ENCODE peak calls at places on chromosomes 2 and 18, in four cellular contexts. J, N, C and H are unnamed samples.
A peak's percentile ranks its signal among the peaks of the same experiment; 100 is the strongest.

GRCh38 chr2:173002751-173003541 is 72.7 kb upstream of the MAP3K20 start:
- DNase-seq in J (no peak), N (no peak), C (no peak), H (no peak)

GRCh38 chr2:203759692-203760365 is 53.4 kb downstream of the CD28 start:
- DNase-seq in J (no peak), N (no peak), C (no peak), H (no peak)

GRCh38 chr2:158211516-158211915 is 109.8 kb downstream of the UPP2 start:
- DNase-seq in J (no peak), N (no peak), C (no peak), H (no peak)

GRCh38 chr2:47088371-47089082 is 66.6 kb downstream of the STPG4 start:
- DNase-seq in J (no peak), N (no peak), C (peak; percentile 87), H (no peak)

GRCh38 chr2:101124684-101125366 is 26.4 kb downstream of the TBC1D8 start:
- DNase-seq in J (peak; percentile 85), N (peak; percentile 84), C (no peak), H (no peak)

GRCh38 chr2:151029406-151030157 is 232.1 kb downstream of the RBM43 start:
- DNase-seq in J (no peak), N (no peak), C (no peak), H (no peak)

GRCh38 chr18:75377975-75378673 is 49.4 kb downstream of the SMIM21 start:
- DNase-seq in J (no peak), N (no peak), C (no peak), H (no peak)

GRCh38 chr2:55460562-55460961 is 40.9 kb upstream of the CCDC88A start:
- DNase-seq in J (no peak), N (no peak), C (no peak), H (no peak)

GRCh38 chr18:46319793-46320192 is 215.6 kb downstream of the HAUS1 start:
- DNase-seq in J (no peak), N (no peak), C (no peak), H (no peak)

GRCh38 chr18:631560-631959 is 25.9 kb upstream of the TYMS start:
- DNase-seq in J (no peak), N (no peak), C (no peak), H (no peak)

GRCh38 chr2:132641819-132642218 is 28.2 kb downstream of the LYPD1 start:
- DNase-seq in J (no peak), N (no peak), C (no peak), H (no peak)

GRCh38 chr2:232341739-232342126 is 36.8 kb upstream of the ALPP start:
- DNase-seq in J (peak; percentile 34), N (no peak), C (no peak), H (no peak)

GRCh38 chr2:229096667-229097066 is 174.4 kb downstream of the PID1 start:
- DNase-seq in J (no peak), N (no peak), C (no peak), H (no peak)

GRCh38 chr2:226187126-226187525 is 612.5 kb downstream of the IRS1 start:
- DNase-seq in J (no peak), N (no peak), C (no peak), H (no peak)

GRCh38 chr2:16774980-16775963 is 109.6 kb upstream of the CYRIA start:
- DNase-seq in J (no peak), N (no peak), C (peak; percentile 60), H (no peak)

GRCh38 chr2:100365434-100365833 is 43.1 kb upstream of the LONRF2 start:
- DNase-seq in J (no peak), N (no peak), C (no peak), H (no peak)

GRCh38 chr18:59667488-59667887 is 29.7 kb downstream of the CCBE1 start:
- DNase-seq in J (no peak), N (no peak), C (no peak), H (no peak)

GRCh38 chr2:222357930-222358329 is 59.1 kb upstream of the PAX3 start:
- DNase-seq in J (no peak), N (no peak), C (no peak), H (no peak)

GRCh38 chr2:46034535-46034934 is 262.7 kb upstream of the EPAS1 start:
- DNase-seq in J (no peak), N (no peak), C (no peak), H (no peak)

GRCh38 chr2:69559696-69560482 is 83.7 kb downstream of the AAK1 start:
- DNase-seq in J (no peak), N (no peak), C (peak; percentile 44), H (no peak)

GRCh38 chr2:149601141-149601796 is 13.7 kb upstream of the MMADHC start:
- DNase-seq in J (no peak), N (no peak), C (no peak), H (no peak)

GRCh38 chr18:79789901-79790885 is 7.5 kb upstream of the KCNG2 start:
- DNase-seq in J (peak; percentile 40), N (no peak), C (no peak), H (no peak)

GRCh38 chr18:12838178-12838634 is 45.8 kb downstream of the PTPN2 start:
- DNase-seq in J (peak; percentile 70), N (no peak), C (peak; percentile 22), H (no peak)

GRCh38 chr2:38697116-38697840 is 31.4 kb downstream of the GALM start:
- DNase-seq in J (no peak), N (no peak), C (no peak), H (no peak)

GRCh38 chr2:65546406-65546805 is 114.0 kb upstream of the SPRED2 start:
- DNase-seq in J (no peak), N (no peak), C (no peak), H (no peak)

GRCh38 chr2:125837108-125837507 is 818.9 kb upstream of the GYPC start:
- DNase-seq in J (no peak), N (no peak), C (no peak), H (no peak)

GRCh38 chr2:241859436-241860183 is 916 bp upstream of the PDCD1 start:
- DNase-seq in J (peak; percentile 81), N (peak; percentile 80), C (peak; percentile 77), H (no peak)

GRCh38 chr18:36706313-36706881 is 122.4 kb downstream of the TPGS2 start:
- DNase-seq in J (no peak), N (no peak), C (no peak), H (no peak)

GRCh38 chr2:14235667-14236066 is 396.9 kb upstream of the LRATD1 start:
- DNase-seq in J (no peak), N (no peak), C (no peak), H (no peak)

GRCh38 chr2:1590611-1591460 is 153.5 kb downstream of the PXDN start:
- DNase-seq in J (no peak), N (no peak), C (peak; percentile 79), H (no peak)

GRCh38 chr2:12587729-12588522 is 128.8 kb upstream of the TRIB2 start:
- DNase-seq in J (peak; percentile 82), N (no peak), C (no peak), H (no peak)

GRCh38 chr2:88857274-88857741 is 165.8 kb downstream of the RPIA start:
- DNase-seq in J (no peak), N (no peak), C (no peak), H (no peak)

GRCh38 chr2:164913011-164913410 is 42.3 kb downstream of the SLC38A11 start:
- DNase-seq in J (no peak), N (no peak), C (no peak), H (no peak)

GRCh38 chr2:8694737-8695136 is 12.9 kb downstream of the ID2 start:
- DNase-seq in J (no peak), N (no peak), C (no peak), H (no peak)

GRCh38 chr2:42879913-42880737 is 87.7 kb upstream of the HAAO start:
- DNase-seq in J (no peak), N (peak; percentile 58), C (no peak), H (no peak)
- TF ChIP-seq POLR2AphosphoS5 in J (no peak), N (no peak), C (no peak), H (no peak)

DNA sequence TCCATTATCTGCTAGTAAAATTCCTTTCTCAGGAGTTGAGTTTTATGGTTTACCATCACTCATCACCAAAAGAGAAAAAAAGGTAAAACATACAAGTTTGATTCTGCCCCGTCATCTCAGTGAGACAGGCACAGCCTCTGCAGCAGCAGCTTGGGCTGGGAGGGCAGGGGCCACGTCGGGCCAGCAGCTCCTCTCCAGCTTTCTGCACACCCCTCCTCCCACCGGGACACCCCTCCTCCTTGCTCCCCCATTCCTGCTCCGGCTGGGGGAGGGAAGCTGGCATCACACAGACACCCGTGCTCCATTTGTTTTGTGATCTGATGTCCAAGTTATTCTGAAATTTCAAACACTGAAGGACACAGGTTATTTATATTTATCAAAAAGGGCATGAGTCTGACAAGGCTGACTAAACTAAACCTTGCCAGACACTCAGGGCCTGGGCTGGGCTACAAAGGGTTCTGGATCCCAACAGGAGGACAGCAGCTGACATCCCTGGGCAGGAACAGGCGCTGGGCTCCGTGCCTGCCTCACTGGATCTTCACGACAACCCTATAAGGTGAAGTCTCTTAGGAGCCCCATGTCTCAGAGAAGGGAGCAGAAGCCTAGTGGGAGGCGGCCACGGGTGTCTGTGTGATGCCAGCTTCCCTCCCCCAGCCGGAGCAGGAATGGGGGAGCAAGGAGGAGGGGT is 71.4 kb downstream of the HDAC4 start:
- DNase-seq in J (peak; percentile 99), N (no peak), C (peak; percentile 49), H (no peak)
- TF ChIP-seq EP300 in J (peak; percentile 98), N (no peak), C (no peak), H (peak; percentile 28)

GRCh38 chr2:176461686-176462376 is 192.6 kb downstream of the MTX2 start:
- DNase-seq in J (no peak), N (no peak), C (no peak), H (no peak)

GRCh38 chr2:176463527-176463926 is 194.3 kb downstream of the MTX2 start:
- DNase-seq in J (no peak), N (no peak), C (no peak), H (no peak)

GRCh38 chr2:176468471-176468870 is 199.2 kb downstream of the MTX2 start:
- DNase-seq in J (no peak), N (no peak), C (no peak), H (no peak)

GRCh38 chr2:176466918-176467452 is 197.7 kb downstream of the MTX2 start:
- DNase-seq in J (no peak), N (no peak), C (no peak), H (no peak)

DNA sequence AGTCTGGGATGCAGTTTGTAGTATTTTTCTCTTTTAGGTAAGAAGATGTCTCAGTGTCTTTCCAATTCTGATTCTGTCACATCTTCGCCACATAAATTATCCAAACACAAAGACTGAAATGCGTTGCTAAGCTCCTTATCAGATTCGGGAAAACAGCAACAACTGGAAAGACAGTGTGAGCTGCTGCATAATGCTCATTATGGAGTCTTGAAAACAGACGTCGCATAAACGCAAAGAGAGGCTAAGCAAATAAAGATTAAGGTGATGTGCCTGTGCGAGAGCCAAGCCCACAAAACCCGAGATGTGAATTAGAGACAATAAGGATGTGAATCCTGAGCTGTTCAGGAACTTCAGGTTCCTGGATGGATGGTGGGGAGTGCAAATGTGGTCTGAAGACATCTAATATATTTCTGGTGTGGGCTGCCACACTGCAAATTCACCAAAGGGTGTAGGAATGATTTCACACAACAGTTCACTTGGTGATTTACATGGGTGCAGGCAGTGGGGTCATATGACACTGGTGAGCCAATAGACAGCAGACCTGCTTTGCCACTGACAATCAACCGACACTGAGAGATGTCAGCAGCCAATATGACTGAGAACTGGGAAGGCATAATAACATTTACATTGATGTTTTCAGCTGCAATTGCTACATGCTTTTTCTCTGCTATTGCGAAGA is 195.8 kb downstream of the MTX2 start:
- DNase-seq in J (no peak), N (no peak), C (peak; percentile 58), H (no peak)
- H3K27ac ChIP-seq in J (no peak overlapping the region), N (peak overlapping the region; percentile 4), C (peak overlapping the region; percentile 88), H (no peak overlapping the region)

DNA sequence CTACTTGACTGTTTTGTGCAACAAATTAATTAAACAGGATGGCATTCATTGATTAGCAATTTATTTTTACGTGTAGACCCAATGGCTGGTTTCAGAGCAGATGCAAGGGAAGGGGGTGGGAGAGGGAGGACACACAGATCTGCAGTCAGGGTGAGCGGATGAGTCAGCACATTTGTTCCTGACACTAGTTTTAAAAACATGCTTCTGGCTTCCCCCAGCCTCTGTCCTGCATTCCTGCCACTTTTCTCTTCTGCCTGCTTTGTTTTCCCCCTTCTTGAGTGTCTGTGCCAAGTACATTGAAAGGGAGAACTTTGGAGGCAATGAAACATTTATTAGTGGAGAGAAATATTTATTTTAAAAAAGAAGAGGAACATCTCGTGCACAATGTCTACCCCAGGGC is 52.1 kb downstream of the NRP2 start:
- DNase-seq in J (peak; percentile 92), N (no peak), C (peak; percentile 57), H (no peak)
- TF ChIP-seq POLR2AphosphoS5 in J (peak; percentile 80), N (no peak), C (peak; percentile 51), H (peak; percentile 75)